ENCODE peak calls at places on chromosomes 12 and 14, in nine cellular contexts. T is fibroblast of the aortic adventitia, Z is AG04449, L is upper lobe of left lung, O is AG04450, W is transverse colon, D is GM06990, F is pancreas, P is AG10803. S is an unnamed sample.
A peak's percentile ranks its signal among the peaks of the same experiment; 100 is the strongest.

GRCh38 chr12:92294676-92295440 is 149.2 kb upstream of the BTG1 start:
- DNase-seq in D (no peak), L (no peak), T (peak; percentile 21), P (peak; percentile 40), Z (no peak), O (peak; percentile 59), W (no peak), F (no peak), S (no peak)

GRCh38 chr12:123912415-123913385 is 59.9 kb downstream of the CCDC92 start:
- DNase-seq in O (no peak), L (no peak), T (no peak), W (no peak), Z (no peak), F (no peak), D (no peak), P (no peak), S (no peak)

GRCh38 chr12:67957383-67957782 is 31.9 kb upstream of the IFNG-AS1 start:
- DNase-seq in P (no peak), F (no peak), L (no peak), O (no peak), T (no peak), W (no peak), Z (no peak), D (no peak), S (no peak)

GRCh38 chr12:104643921-104644669 is 187.3 kb downstream of the CHST11 start:
- DNase-seq in L (peak; percentile 53), O (no peak), P (no peak), D (peak; percentile 63), W (peak; percentile 61), Z (no peak), T (no peak), F (peak; percentile 37), S (no peak)

GRCh38 chr14:69013943-69014782 is 35.1 kb upstream of the ACTN1 start:
- DNase-seq in T (peak; percentile 27), D (no peak), P (peak; percentile 35), F (peak; percentile 19), Z (peak; percentile 44), W (peak; percentile 84), O (no peak), L (peak; percentile 43), S (no peak)

GRCh38 chr14:69685716-69686115 is 74.3 kb downstream of the SUSD6 start:
- DNase-seq in D (no peak), T (peak; percentile 71), Z (no peak), O (no peak), F (peak; percentile 59), L (peak; percentile 64), P (peak; percentile 61), W (peak; percentile 69), S (no peak)

GRCh38 chr12:67758119-67758873 is 109.8 kb downstream of the DYRK2 start:
- DNase-seq in T (peak; percentile 25), F (no peak), O (no peak), W (no peak), L (no peak), D (peak; percentile 25), Z (no peak), P (no peak), S (no peak)

GRCh38 chr12:69828897-69829296 is 3.9 kb downstream of the MYRFL start:
- DNase-seq in D (no peak), O (no peak), P (no peak), L (no peak), W (no peak), T (no peak), Z (no peak), F (no peak), S (no peak)

GRCh38 chr12:85036736-85037135 is 585 bp downstream of the LRRIQ1 start:
- DNase-seq in T (no peak), O (no peak), Z (no peak), F (no peak), L (no peak), D (no peak), P (no peak), W (no peak), S (no peak)

GRCh38 chr12:40158592-40159111 is 52.8 kb upstream of the SLC2A13 start:
- DNase-seq in F (no peak), D (no peak), O (no peak), T (no peak), P (peak; percentile 34), W (peak; percentile 12), Z (no peak), L (no peak), S (no peak)

GRCh38 chr12:9750276-9751203 is 10.2 kb downstream of the CD69 start:
- DNase-seq in W (peak; percentile 31), T (peak; percentile 67), L (peak; percentile 45), F (no peak), O (peak; percentile 13), D (peak; percentile 60), Z (no peak), P (peak; percentile 61), S (no peak)

GRCh38 chr12:5965950-5966383 is 20.9 kb upstream of the ANO2 start:
- DNase-seq in Z (no peak), T (peak; percentile 52), D (no peak), L (peak; percentile 41), P (peak; percentile 43), W (peak; percentile 40), O (peak; percentile 10), F (peak; percentile 54), S (no peak)

GRCh38 chr12:68287106-68287505 is 33.7 kb upstream of the IL22 start:
- DNase-seq in O (no peak), T (no peak), W (no peak), Z (no peak), P (no peak), L (no peak), D (no peak), F (no peak), S (no peak)

GRCh38 chr14:54025661-54026060 is 69.0 kb upstream of the BMP4 start:
- DNase-seq in P (no peak), D (no peak), F (no peak), W (no peak), O (no peak), Z (no peak), L (no peak), T (peak; percentile 48), S (no peak)

GRCh38 chr14:61151276-61151675 is 129.9 kb downstream of the TMEM30B start:
- DNase-seq in P (peak; percentile 28), T (no peak), D (no peak), L (no peak), Z (no peak), F (no peak), W (no peak), O (no peak), S (no peak)

GRCh38 chr12:99223554-99223953 is 424.0 kb upstream of the GARIN6 start:
- DNase-seq in O (no peak), L (no peak), Z (no peak), F (no peak), T (no peak), P (no peak), W (no peak), D (no peak), S (no peak)

GRCh38 chr12:66964629-66965028 is 285.8 kb upstream of the GRIP1 start:
- DNase-seq in P (peak; percentile 30), T (no peak), W (no peak), Z (no peak), F (no peak), D (peak; percentile 4), L (no peak), O (no peak), S (peak; percentile 17)

GRCh38 chr14:99628832-99629618 is 15.9 kb upstream of the HHIPL1 start:
- DNase-seq in D (peak; percentile 41), L (peak; percentile 93), O (peak; percentile 18), W (peak; percentile 81), F (peak; percentile 84), P (peak; percentile 64), T (peak; percentile 62), Z (no peak), S (peak; percentile 51)

GRCh38 chr12:8033153-8034044 is 883 bp downstream of the FOXJ2 start:
- DNase-seq in W (peak; percentile 55), F (peak; percentile 36), P (peak; percentile 45), L (no peak), O (no peak), T (no peak), D (peak; percentile 44), Z (no peak), S (no peak)

GRCh38 chr12:67471810-67472209 is 176.7 kb upstream of the DYRK2 start:
- DNase-seq in L (peak; percentile 6), Z (no peak), D (no peak), P (no peak), T (peak; percentile 22), F (no peak), O (no peak), W (no peak), S (no peak)

GRCh38 chr12:6062427-6063378 is 61.8 kb downstream of the VWF start:
- DNase-seq in D (no peak), T (peak; percentile 58), F (peak; percentile 46), O (peak; percentile 21), L (peak; percentile 63), Z (no peak), W (peak; percentile 58), P (peak; percentile 46), S (peak; percentile 43)

GRCh38 chr14:59354666-59355065 is 110.5 kb downstream of the GPR135 start:
- DNase-seq in Z (peak; percentile 36), F (no peak), P (peak; percentile 82), O (peak; percentile 55), T (peak; percentile 48), W (no peak), L (no peak), D (no peak), S (no peak)

GRCh38 chr12:65074932-65075331 is 46.2 kb downstream of the WIF1 start:
- DNase-seq in P (no peak), Z (no peak), L (no peak), O (no peak), T (no peak), W (no peak), F (no peak), D (no peak), S (no peak)
- TF ChIP-seq CTCF in P (no peak), Z (no peak), L (no peak), O (no peak), T (no peak), W (no peak), F (no peak), D (peak; percentile 45), S (no peak)

GRCh38 chr12:81992461-81992860 is 233.3 kb upstream of the PPFIA2 start:
- DNase-seq in T (no peak), D (no peak), P (no peak), W (peak; percentile 7), Z (no peak), L (no peak), O (no peak), F (no peak), S (no peak)
- TF ChIP-seq CTCF in T (no peak), D (no peak), P (peak; percentile 28), W (no peak), Z (no peak), L (peak; percentile 15), O (no peak), F (no peak), S (peak; percentile 60)

GRCh38 chr14:74979442-74980397 is 23.0 kb upstream of the EIF2B2 start:
- DNase-seq in P (peak; percentile 68), O (no peak), T (peak; percentile 33), Z (no peak), L (no peak), D (no peak), F (no peak), W (no peak), S (no peak)
- TF ChIP-seq CTCF in P (peak; percentile 35), O (peak; percentile 12), T (no peak), Z (peak; percentile 17), L (peak; percentile 9), D (no peak), F (no peak), W (no peak), S (no peak)

DNA sequence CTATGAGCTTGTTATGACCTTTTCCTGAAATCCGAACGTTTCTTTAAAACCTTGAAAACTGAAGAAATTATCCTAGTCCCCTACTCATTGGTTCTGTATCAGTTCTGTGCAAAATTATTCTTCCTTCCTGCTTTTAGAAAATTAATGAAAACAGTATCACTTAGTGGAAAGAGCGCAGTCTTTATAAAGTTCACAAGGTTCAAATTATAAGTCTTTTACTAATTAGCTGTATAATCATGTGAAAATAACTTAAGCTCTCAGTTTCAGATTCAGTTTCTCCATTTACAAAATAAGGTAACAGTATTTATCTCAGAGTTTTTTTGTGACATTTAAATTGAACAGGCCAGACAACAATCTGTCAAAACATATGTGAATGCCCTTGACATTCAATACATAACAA is 306.1 kb downstream of the ADAMTS20 start:
- DNase-seq in L (no peak), O (no peak), Z (no peak), T (no peak), W (no peak), D (no peak), F (no peak), P (no peak), S (no peak)
- TF ChIP-seq CTCF in L (no peak), O (no peak), Z (no peak), T (no peak), W (no peak), D (no peak), F (no peak), P (no peak), S (no peak)

S was measured in natural killer cell.